ENCODE peak calls at places on chromosomes 6 and 20, in seven cellular contexts. One of them, this sample, is unnamed.

GRCh38 chr6:19399406-19399805 is 437.8 kb upstream of the ID4 start:
- DNase-seq in NCI-H2081: peak; percentile 35
- DNase-seq in LoVo: no peak
- DNase-seq in stimulated activated CD4-positive, alpha-beta T cell treated with anti-CD3 and anti-CD28 coated beads, Interleukin-1b, Interleukin-23, amount 100 ng/mL, for 1 hour: no peak
- DNase-seq in kidney glomerular epithelial cell: no peak
- DNase-seq in heart right ventricle: no peak
- DNase-seq in sciatic nerve: peak; percentile 59
- DNase-seq in this sample: no peak

GRCh38 chr6:136411453-136412354 is 122.1 kb upstream of the BCLAF1 start:
- DNase-seq in kidney glomerular epithelial cell: no peak
- DNase-seq in stimulated activated CD4-positive, alpha-beta T cell treated with anti-CD3 and anti-CD28 coated beads, Interleukin-1b, Interleukin-23, amount 100 ng/mL, for 1 hour: no peak
- DNase-seq in LoVo: no peak
- DNase-seq in heart right ventricle: no peak
- DNase-seq in NCI-H2081: no peak
- DNase-seq in sciatic nerve: no peak
- DNase-seq in this sample: no peak

GRCh38 chr6:3347237-3347636 is 88.5 kb downstream of the PSMG4 start:
- DNase-seq in sciatic nerve: no peak
- DNase-seq in heart right ventricle: no peak
- DNase-seq in NCI-H2081: no peak
- DNase-seq in stimulated activated CD4-positive, alpha-beta T cell treated with anti-CD3 and anti-CD28 coated beads, Interleukin-1b, Interleukin-23, amount 100 ng/mL, for 1 hour: no peak
- DNase-seq in kidney glomerular epithelial cell: no peak
- DNase-seq in LoVo: no peak
- DNase-seq in this sample: no peak

GRCh38 chr6:46410330-46410953 is 80.8 kb downstream of the RCAN2 start:
- DNase-seq in LoVo: peak; percentile 68
- DNase-seq in sciatic nerve: no peak
- DNase-seq in heart right ventricle: no peak
- DNase-seq in kidney glomerular epithelial cell: peak; percentile 41
- DNase-seq in NCI-H2081: peak; percentile 68
- DNase-seq in stimulated activated CD4-positive, alpha-beta T cell treated with anti-CD3 and anti-CD28 coated beads, Interleukin-1b, Interleukin-23, amount 100 ng/mL, for 1 hour: no peak
- DNase-seq in this sample: peak; percentile 64

GRCh38 chr20:34143951-34144350 is 31.9 kb upstream of the EIF2S2 start:
- DNase-seq in sciatic nerve: no peak
- DNase-seq in heart right ventricle: no peak
- DNase-seq in kidney glomerular epithelial cell: no peak
- DNase-seq in stimulated activated CD4-positive, alpha-beta T cell treated with anti-CD3 and anti-CD28 coated beads, Interleukin-1b, Interleukin-23, amount 100 ng/mL, for 1 hour: no peak
- DNase-seq in LoVo: no peak
- DNase-seq in NCI-H2081: no peak
- DNase-seq in this sample: no peak

GRCh38 chr20:45469336-45470261 is at the start of gene WFDC2:
- DNase-seq in LoVo: no peak
- DNase-seq in sciatic nerve: no peak
- DNase-seq in NCI-H2081: peak; percentile 39
- DNase-seq in stimulated activated CD4-positive, alpha-beta T cell treated with anti-CD3 and anti-CD28 coated beads, Interleukin-1b, Interleukin-23, amount 100 ng/mL, for 1 hour: no peak
- DNase-seq in kidney glomerular epithelial cell: no peak
- DNase-seq in heart right ventricle: peak; percentile 13
- DNase-seq in this sample: peak; percentile 58

GRCh38 chr6:209432-210103 is 82.7 kb upstream of the DUSP22 start:
- DNase-seq in stimulated activated CD4-positive, alpha-beta T cell treated with anti-CD3 and anti-CD28 coated beads, Interleukin-1b, Interleukin-23, amount 100 ng/mL, for 1 hour: no peak
- DNase-seq in NCI-H2081: no peak
- DNase-seq in kidney glomerular epithelial cell: no peak
- DNase-seq in sciatic nerve: no peak
- DNase-seq in heart right ventricle: no peak
- DNase-seq in LoVo: no peak
- DNase-seq in this sample: no peak

GRCh38 chr6:45231660-45232059 is 96.5 kb upstream of the RUNX2 start:
- DNase-seq in heart right ventricle: no peak
- DNase-seq in stimulated activated CD4-positive, alpha-beta T cell treated with anti-CD3 and anti-CD28 coated beads, Interleukin-1b, Interleukin-23, amount 100 ng/mL, for 1 hour: no peak
- DNase-seq in LoVo: no peak
- DNase-seq in sciatic nerve: no peak
- DNase-seq in NCI-H2081: no peak
- DNase-seq in kidney glomerular epithelial cell: no peak
- DNase-seq in this sample: no peak

GRCh38 chr6:73236147-73236750 is 11.0 kb upstream of the KHDC1L start:
- DNase-seq in NCI-H2081: no peak
- DNase-seq in sciatic nerve: no peak
- DNase-seq in kidney glomerular epithelial cell: peak; percentile 54
- DNase-seq in stimulated activated CD4-positive, alpha-beta T cell treated with anti-CD3 and anti-CD28 coated beads, Interleukin-1b, Interleukin-23, amount 100 ng/mL, for 1 hour: no peak
- DNase-seq in LoVo: peak; percentile 28
- DNase-seq in heart right ventricle: no peak
- DNase-seq in this sample: no peak

GRCh38 chr6:125444234-125444949 is 142.6 kb upstream of the HDDC2 start:
- DNase-seq in sciatic nerve: peak; percentile 73
- DNase-seq in heart right ventricle: peak; percentile 67
- DNase-seq in stimulated activated CD4-positive, alpha-beta T cell treated with anti-CD3 and anti-CD28 coated beads, Interleukin-1b, Interleukin-23, amount 100 ng/mL, for 1 hour: no peak
- DNase-seq in LoVo: no peak
- DNase-seq in kidney glomerular epithelial cell: no peak
- DNase-seq in NCI-H2081: no peak
- DNase-seq in this sample: no peak

GRCh38 chr6:121516331-121516730 is 80.9 kb downstream of the GJA1 start:
- DNase-seq in sciatic nerve: no peak
- DNase-seq in LoVo: no peak
- DNase-seq in heart right ventricle: no peak
- DNase-seq in stimulated activated CD4-positive, alpha-beta T cell treated with anti-CD3 and anti-CD28 coated beads, Interleukin-1b, Interleukin-23, amount 100 ng/mL, for 1 hour: no peak
- DNase-seq in kidney glomerular epithelial cell: peak; percentile 12
- DNase-seq in NCI-H2081: no peak
- DNase-seq in this sample: no peak

GRCh38 chr6:168636147-168636982 is 195.4 kb downstream of the SMOC2 start:
- DNase-seq in LoVo: no peak
- DNase-seq in NCI-H2081: no peak
- DNase-seq in stimulated activated CD4-positive, alpha-beta T cell treated with anti-CD3 and anti-CD28 coated beads, Interleukin-1b, Interleukin-23, amount 100 ng/mL, for 1 hour: no peak
- DNase-seq in sciatic nerve: no peak
- DNase-seq in kidney glomerular epithelial cell: no peak
- DNase-seq in heart right ventricle: no peak
- DNase-seq in this sample: no peak

GRCh38 chr6:14270142-14270893 is 152.7 kb downstream of the CD83 start:
- DNase-seq in sciatic nerve: no peak
- DNase-seq in stimulated activated CD4-positive, alpha-beta T cell treated with anti-CD3 and anti-CD28 coated beads, Interleukin-1b, Interleukin-23, amount 100 ng/mL, for 1 hour: no peak
- DNase-seq in heart right ventricle: no peak
- DNase-seq in kidney glomerular epithelial cell: no peak
- DNase-seq in LoVo: no peak
- DNase-seq in NCI-H2081: no peak
- DNase-seq in this sample: no peak

GRCh38 chr20:63291811-63292210 is 1.2 kb upstream of the COL20A1 start:
- DNase-seq in sciatic nerve: no peak
- DNase-seq in LoVo: no peak
- DNase-seq in kidney glomerular epithelial cell: no peak
- DNase-seq in heart right ventricle: peak; percentile 8
- DNase-seq in stimulated activated CD4-positive, alpha-beta T cell treated with anti-CD3 and anti-CD28 coated beads, Interleukin-1b, Interleukin-23, amount 100 ng/mL, for 1 hour: no peak
- DNase-seq in NCI-H2081: no peak
- DNase-seq in this sample: no peak

GRCh38 chr6:166526937-166527336 is 59.5 kb downstream of the RAMACL start:
- DNase-seq in stimulated activated CD4-positive, alpha-beta T cell treated with anti-CD3 and anti-CD28 coated beads, Interleukin-1b, Interleukin-23, amount 100 ng/mL, for 1 hour: no peak
- DNase-seq in heart right ventricle: no peak
- DNase-seq in kidney glomerular epithelial cell: no peak
- DNase-seq in sciatic nerve: no peak
- DNase-seq in NCI-H2081: no peak
- DNase-seq in LoVo: no peak
- DNase-seq in this sample: no peak

GRCh38 chr6:21033575-21034026 is 499.3 kb downstream of the CDKAL1 start:
- DNase-seq in sciatic nerve: peak; percentile 64
- DNase-seq in heart right ventricle: no peak
- DNase-seq in NCI-H2081: no peak
- DNase-seq in kidney glomerular epithelial cell: no peak
- DNase-seq in stimulated activated CD4-positive, alpha-beta T cell treated with anti-CD3 and anti-CD28 coated beads, Interleukin-1b, Interleukin-23, amount 100 ng/mL, for 1 hour: no peak
- DNase-seq in LoVo: no peak
- DNase-seq in this sample: no peak

GRCh38 chr6:137926207-137926731 is 59.2 kb downstream of the TNFAIP3 start:
- DNase-seq in sciatic nerve: no peak
- DNase-seq in LoVo: peak; percentile 81
- DNase-seq in heart right ventricle: no peak
- DNase-seq in NCI-H2081: no peak
- DNase-seq in stimulated activated CD4-positive, alpha-beta T cell treated with anti-CD3 and anti-CD28 coated beads, Interleukin-1b, Interleukin-23, amount 100 ng/mL, for 1 hour: no peak
- DNase-seq in kidney glomerular epithelial cell: peak; percentile 91
- DNase-seq in this sample: peak; percentile 15

GRCh38 chr6:118735320-118735719 is 83.9 kb upstream of the CEP85L start:
- DNase-seq in LoVo: no peak
- DNase-seq in kidney glomerular epithelial cell: peak; percentile 14
- DNase-seq in NCI-H2081: no peak
- DNase-seq in stimulated activated CD4-positive, alpha-beta T cell treated with anti-CD3 and anti-CD28 coated beads, Interleukin-1b, Interleukin-23, amount 100 ng/mL, for 1 hour: no peak
- DNase-seq in heart right ventricle: no peak
- DNase-seq in sciatic nerve: no peak
- DNase-seq in this sample: no peak

GRCh38 chr6:128586095-128586494 is 65.7 kb upstream of the PTPRK start:
- DNase-seq in NCI-H2081: no peak
- DNase-seq in sciatic nerve: no peak
- DNase-seq in heart right ventricle: no peak
- DNase-seq in stimulated activated CD4-positive, alpha-beta T cell treated with anti-CD3 and anti-CD28 coated beads, Interleukin-1b, Interleukin-23, amount 100 ng/mL, for 1 hour: no peak
- DNase-seq in LoVo: no peak
- DNase-seq in kidney glomerular epithelial cell: no peak
- DNase-seq in this sample: no peak

GRCh38 chr6:89239338-89239737 is 22.2 kb upstream of the GABRR1 start:
- DNase-seq in NCI-H2081: no peak
- DNase-seq in LoVo: no peak
- DNase-seq in sciatic nerve: no peak
- DNase-seq in kidney glomerular epithelial cell: no peak
- DNase-seq in stimulated activated CD4-positive, alpha-beta T cell treated with anti-CD3 and anti-CD28 coated beads, Interleukin-1b, Interleukin-23, amount 100 ng/mL, for 1 hour: no peak
- DNase-seq in heart right ventricle: no peak
- DNase-seq in this sample: no peak

GRCh38 chr6:38784506-38785235 is 69.6 kb downstream of the DNAH8 start:
- DNase-seq in kidney glomerular epithelial cell: no peak
- DNase-seq in stimulated activated CD4-positive, alpha-beta T cell treated with anti-CD3 and anti-CD28 coated beads, Interleukin-1b, Interleukin-23, amount 100 ng/mL, for 1 hour: no peak
- DNase-seq in heart right ventricle: no peak
- DNase-seq in sciatic nerve: no peak
- DNase-seq in LoVo: no peak
- DNase-seq in NCI-H2081: no peak
- DNase-seq in this sample: no peak

GRCh38 chr6:136274062-136274461 is 15.6 kb downstream of the BCLAF1 start:
- DNase-seq in stimulated activated CD4-positive, alpha-beta T cell treated with anti-CD3 and anti-CD28 coated beads, Interleukin-1b, Interleukin-23, amount 100 ng/mL, for 1 hour: no peak
- DNase-seq in LoVo: no peak
- DNase-seq in sciatic nerve: no peak
- DNase-seq in heart right ventricle: no peak
- DNase-seq in NCI-H2081: no peak
- DNase-seq in kidney glomerular epithelial cell: no peak
- DNase-seq in this sample: no peak

GRCh38 chr6:168901076-168901475 is 352.6 kb downstream of the THBS2 start:
- DNase-seq in kidney glomerular epithelial cell: no peak
- DNase-seq in sciatic nerve: no peak
- DNase-seq in heart right ventricle: no peak
- DNase-seq in stimulated activated CD4-positive, alpha-beta T cell treated with anti-CD3 and anti-CD28 coated beads, Interleukin-1b, Interleukin-23, amount 100 ng/mL, for 1 hour: no peak
- DNase-seq in NCI-H2081: no peak
- DNase-seq in LoVo: no peak
- DNase-seq in this sample: no peak

GRCh38 chr20:59561614-59562277 is 42.6 kb upstream of the PHACTR3 start:
- DNase-seq in heart right ventricle: no peak
- DNase-seq in sciatic nerve: no peak
- DNase-seq in kidney glomerular epithelial cell: no peak
- DNase-seq in NCI-H2081: no peak
- DNase-seq in stimulated activated CD4-positive, alpha-beta T cell treated with anti-CD3 and anti-CD28 coated beads, Interleukin-1b, Interleukin-23, amount 100 ng/mL, for 1 hour: no peak
- DNase-seq in LoVo: no peak
- DNase-seq in this sample: no peak

GRCh38 chr6:122969999-122970398 is 26.0 kb upstream of the CLVS2 start:
- DNase-seq in NCI-H2081: no peak
- DNase-seq in LoVo: no peak
- DNase-seq in sciatic nerve: no peak
- DNase-seq in heart right ventricle: no peak
- DNase-seq in kidney glomerular epithelial cell: no peak
- DNase-seq in stimulated activated CD4-positive, alpha-beta T cell treated with anti-CD3 and anti-CD28 coated beads, Interleukin-1b, Interleukin-23, amount 100 ng/mL, for 1 hour: no peak
- DNase-seq in this sample: no peak

GRCh38 chr6:30810813-30811329 is 66.5 kb upstream of the IER3 start:
- DNase-seq in kidney glomerular epithelial cell: peak; percentile 58
- DNase-seq in NCI-H2081: no peak
- DNase-seq in LoVo: peak; percentile 38
- DNase-seq in heart right ventricle: no peak
- DNase-seq in stimulated activated CD4-positive, alpha-beta T cell treated with anti-CD3 and anti-CD28 coated beads, Interleukin-1b, Interleukin-23, amount 100 ng/mL, for 1 hour: no peak
- DNase-seq in sciatic nerve: no peak
- DNase-seq in this sample: no peak

GRCh38 chr6:10659697-10660348 is 34.6 kb downstream of the C6orf52 start:
- DNase-seq in kidney glomerular epithelial cell: no peak
- DNase-seq in NCI-H2081: peak; percentile 20
- DNase-seq in sciatic nerve: no peak
- DNase-seq in heart right ventricle: peak; percentile 20
- DNase-seq in LoVo: no peak
- DNase-seq in stimulated activated CD4-positive, alpha-beta T cell treated with anti-CD3 and anti-CD28 coated beads, Interleukin-1b, Interleukin-23, amount 100 ng/mL, for 1 hour: no peak
- DNase-seq in this sample: peak; percentile 12

GRCh38 chr20:59221049-59221748 is 57.6 kb downstream of the ZNF831 start:
- DNase-seq in kidney glomerular epithelial cell: no peak
- DNase-seq in heart right ventricle: no peak
- DNase-seq in NCI-H2081: no peak
- DNase-seq in stimulated activated CD4-positive, alpha-beta T cell treated with anti-CD3 and anti-CD28 coated beads, Interleukin-1b, Interleukin-23, amount 100 ng/mL, for 1 hour: no peak
- DNase-seq in LoVo: no peak
- DNase-seq in sciatic nerve: no peak
- DNase-seq in this sample: no peak

GRCh38 chr6:139970591-139970991 is 596.1 kb upstream of the CITED2 start:
- DNase-seq in stimulated activated CD4-positive, alpha-beta T cell treated with anti-CD3 and anti-CD28 coated beads, Interleukin-1b, Interleukin-23, amount 100 ng/mL, for 1 hour: no peak
- DNase-seq in heart right ventricle: no peak
- DNase-seq in kidney glomerular epithelial cell: peak; percentile 17
- DNase-seq in sciatic nerve: no peak
- DNase-seq in LoVo: no peak
- DNase-seq in NCI-H2081: no peak
- DNase-seq in this sample: no peak

GRCh38 chr6:14550817-14551216 is 433.2 kb downstream of the CD83 start:
- DNase-seq in sciatic nerve: no peak
- DNase-seq in heart right ventricle: no peak
- DNase-seq in NCI-H2081: no peak
- DNase-seq in LoVo: no peak
- DNase-seq in kidney glomerular epithelial cell: no peak
- DNase-seq in stimulated activated CD4-positive, alpha-beta T cell treated with anti-CD3 and anti-CD28 coated beads, Interleukin-1b, Interleukin-23, amount 100 ng/mL, for 1 hour: no peak
- DNase-seq in this sample: no peak

GRCh38 chr6:568085-568484 is 88.8 kb downstream of the HUS1B start:
- DNase-seq in stimulated activated CD4-positive, alpha-beta T cell treated with anti-CD3 and anti-CD28 coated beads, Interleukin-1b, Interleukin-23, amount 100 ng/mL, for 1 hour: no peak
- DNase-seq in kidney glomerular epithelial cell: no peak
- DNase-seq in sciatic nerve: no peak
- DNase-seq in heart right ventricle: no peak
- DNase-seq in LoVo: no peak
- DNase-seq in NCI-H2081: no peak
- DNase-seq in this sample: no peak

GRCh38 chr6:79436232-79436631 is 101.0 kb downstream of the LCA5 start:
- DNase-seq in sciatic nerve: no peak
- DNase-seq in stimulated activated CD4-positive, alpha-beta T cell treated with anti-CD3 and anti-CD28 coated beads, Interleukin-1b, Interleukin-23, amount 100 ng/mL, for 1 hour: no peak
- DNase-seq in NCI-H2081: no peak
- DNase-seq in LoVo: peak; percentile 29
- DNase-seq in heart right ventricle: no peak
- DNase-seq in kidney glomerular epithelial cell: peak; percentile 82
- DNase-seq in this sample: no peak

GRCh38 chr6:10411131-10411914 is 3.6 kb downstream of the TFAP2A start:
- DNase-seq in heart right ventricle: no peak
- DNase-seq in NCI-H2081: peak; percentile 57
- DNase-seq in sciatic nerve: no peak
- DNase-seq in LoVo: no peak
- DNase-seq in kidney glomerular epithelial cell: no peak
- DNase-seq in stimulated activated CD4-positive, alpha-beta T cell treated with anti-CD3 and anti-CD28 coated beads, Interleukin-1b, Interleukin-23, amount 100 ng/mL, for 1 hour: no peak
- DNase-seq in this sample: no peak

GRCh38 chr6:47407295-47408281 is 70.0 kb upstream of the CD2AP start:
- DNase-seq in heart right ventricle: no peak
- DNase-seq in LoVo: peak; percentile 83
- DNase-seq in NCI-H2081: no peak
- DNase-seq in sciatic nerve: no peak
- DNase-seq in stimulated activated CD4-positive, alpha-beta T cell treated with anti-CD3 and anti-CD28 coated beads, Interleukin-1b, Interleukin-23, amount 100 ng/mL, for 1 hour: no peak
- DNase-seq in kidney glomerular epithelial cell: peak; percentile 80
- DNase-seq in this sample: no peak

GRCh38 chr6:138588805-138589434 is 89.6 kb upstream of the NHSL1 start:
- DNase-seq in stimulated activated CD4-positive, alpha-beta T cell treated with anti-CD3 and anti-CD28 coated beads, Interleukin-1b, Interleukin-23, amount 100 ng/mL, for 1 hour: no peak
- DNase-seq in sciatic nerve: peak; percentile 78
- DNase-seq in heart right ventricle: no peak
- DNase-seq in kidney glomerular epithelial cell: peak; percentile 70
- DNase-seq in LoVo: peak; percentile 63
- DNase-seq in NCI-H2081: peak; percentile 63
- DNase-seq in this sample: peak; percentile 23

This sample was measured in DMS153.